ENCODE peak calls at places on chromosomes 12 and 14, in ten cellular contexts. Y is BE2C, R is OCI-LY7, V is astrocyte of the cerebellum, Q is nephron progenitor cell, C is cardiac muscle cell, J is A549, W is pancreas, B is upper lobe of right lung, P is astrocyte of the spinal cord. Z is an unnamed sample.

GRCh38 chr12:64083285-64084210 is 138.5 kb downstream of the KICS2 start:
- DNase-seq in V (peak), J (no peak), Y (peak), C (peak), Q (no peak), W (peak), R (no peak), P (peak), B (no peak), Z (no peak)

GRCh38 chr14:77301103-77301502 is 19.6 kb downstream of the POMT2 start:
- DNase-seq in Y (peak), Q (peak), R (peak), C (peak), W (peak), P (peak), J (peak), V (peak), B (no peak), Z (peak)

GRCh38 chr14:100072783-100073346 is 7.6 kb downstream of the EVL start:
- DNase-seq in C (no peak), Q (no peak), Y (no peak), R (peak), B (peak), W (no peak), V (no peak), J (no peak), P (no peak), Z (peak)

GRCh38 chr14:104639889-104640548 is 35.4 kb upstream of the TMEM179 start:
- DNase-seq in Y (peak), J (peak), R (peak), C (peak), V (peak), W (peak), B (peak), P (peak), Q (peak), Z (peak)

GRCh38 chr12:132286912-132287311 is 42.5 kb downstream of the GALNT9 start:
- DNase-seq in V (no peak), R (no peak), Y (no peak), W (no peak), B (no peak), C (peak), P (peak), J (peak), Q (no peak), Z (no peak)

GRCh38 chr14:74614508-74615495 is 2.8 kb upstream of the LTBP2 start:
- DNase-seq in Q (no peak), V (no peak), J (no peak), R (no peak), B (no peak), W (no peak), P (no peak), C (no peak), Y (no peak), Z (peak)

GRCh38 chr12:111446044-111446581 is 40.4 kb downstream of the SH2B3 start:
- DNase-seq in Q (no peak), Y (peak), C (peak), B (no peak), V (no peak), J (no peak), P (no peak), R (no peak), W (peak), Z (no peak)

GRCh38 chr14:103030741-103031565 is 26.4 kb downstream of the CDC42BPB start:
- DNase-seq in J (no peak), B (no peak), V (no peak), Q (no peak), P (no peak), R (no peak), W (no peak), C (no peak), Y (no peak), Z (no peak)

GRCh38 chr12:123064885-123065619 is 84.6 kb downstream of the ARL6IP4 start:
- DNase-seq in P (no peak), J (no peak), Q (no peak), B (no peak), W (no peak), C (no peak), V (no peak), R (no peak), Y (no peak), Z (no peak)

GRCh38 chr12:65899289-65899688 is 75.0 kb downstream of the HMGA2 start:
- DNase-seq in Q (no peak), B (no peak), R (no peak), C (peak), J (no peak), Y (no peak), P (no peak), V (no peak), W (no peak), Z (no peak)

GRCh38 chr12:56980268-56980667 is 22.9 kb upstream of the RDH16 start:
- DNase-seq in V (no peak), C (no peak), P (no peak), B (no peak), J (no peak), R (no peak), Q (no peak), W (no peak), Y (no peak), Z (no peak)

DNA sequence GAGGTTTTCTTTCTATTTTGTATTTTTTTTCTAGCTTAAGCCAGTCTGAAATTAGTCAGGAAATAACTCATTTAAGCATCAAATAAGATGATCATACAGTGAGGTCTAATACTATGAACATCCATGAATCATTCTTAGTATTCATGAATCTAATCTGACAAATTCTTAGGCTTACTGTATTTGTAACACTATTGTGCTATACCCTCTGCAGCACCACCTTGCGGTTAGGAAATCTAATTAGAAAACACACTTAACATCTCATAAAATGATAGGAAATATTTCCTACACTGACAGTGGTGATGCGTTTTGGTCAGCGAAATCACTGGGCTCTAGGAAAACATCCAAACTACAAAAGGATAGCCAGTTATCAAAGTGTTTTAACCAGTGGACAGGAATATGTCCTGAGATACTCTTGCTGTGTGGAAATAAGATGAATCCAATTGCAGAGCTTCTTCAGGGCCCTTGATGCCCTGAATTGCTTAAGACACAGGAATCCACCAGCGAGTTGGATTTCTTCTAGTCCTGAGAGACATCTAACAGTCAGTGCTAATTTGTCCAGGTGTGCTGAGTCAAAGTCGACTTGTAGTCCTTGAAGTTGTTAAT is 109.3 kb upstream of the MYF6 start:
- DNase-seq in V (peak), Y (no peak), B (no peak), Q (peak), C (peak), R (peak), W (no peak), J (no peak), P (peak), Z (no peak)
- TF ChIP-seq CTCF in V (peak), Y (peak), B (peak), Q (peak), C (peak), R (peak), W (no peak), J (peak), P (peak), Z (no peak)

GRCh38 chr14:64963611-64964010 is 8.5 kb downstream of the RAB15 start:
- DNase-seq in R (no peak), Q (no peak), Y (no peak), B (no peak), P (no peak), V (no peak), J (no peak), W (no peak), C (no peak), Z (no peak)

GRCh38 chr14:64956697-64957412 is 14.3 kb upstream of the GPX2 start:
- DNase-seq in J (no peak), Q (no peak), V (no peak), C (no peak), R (no peak), P (no peak), B (peak), W (no peak), Y (no peak), Z (no peak)

GRCh38 chr14:64958201-64958600 is 13.9 kb downstream of the RAB15 start:
- DNase-seq in P (no peak), W (no peak), C (no peak), Q (no peak), V (no peak), B (no peak), Y (no peak), J (no peak), R (no peak), Z (no peak)

GRCh38 chr14:64958743-64959142 is 13.4 kb downstream of the RAB15 start:
- DNase-seq in J (no peak), Y (no peak), W (no peak), R (no peak), C (no peak), B (peak), Q (no peak), P (no peak), V (no peak), Z (no peak)

GRCh38 chr14:64960762-64961276 is 11.3 kb downstream of the RAB15 start:
- DNase-seq in B (peak), V (no peak), C (no peak), J (no peak), Q (no peak), R (no peak), W (peak), P (no peak), Y (no peak), Z (no peak)
- TF ChIP-seq CTCF in B (no peak), V (no peak), C (no peak), J (no peak), Q (no peak), R (peak), W (no peak), P (peak), Y (peak), Z (peak)

DNA sequence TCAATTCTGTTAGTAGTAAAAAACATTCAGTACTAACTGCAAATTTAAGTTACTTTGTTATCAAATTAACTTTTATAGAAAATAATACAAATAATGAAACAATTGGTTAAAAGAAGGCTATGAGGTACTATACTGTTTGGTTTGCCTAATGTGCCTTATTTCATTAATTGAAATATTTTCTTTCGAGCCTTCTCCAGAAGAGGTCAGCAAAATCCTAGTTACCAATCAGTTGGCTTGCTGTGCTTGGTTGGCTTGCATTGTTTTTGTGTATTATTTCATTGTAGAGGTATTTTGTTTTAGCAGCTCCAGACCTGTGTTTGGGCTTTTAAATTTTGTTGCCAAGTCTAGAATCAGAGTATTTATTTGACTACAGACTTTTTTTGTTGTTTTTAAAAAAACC is 68.5 kb downstream of the AEBP2 start:
- DNase-seq in Q (no peak), J (no peak), R (no peak), C (peak), P (no peak), V (peak), Y (no peak), W (no peak), B (no peak), Z (no peak)
- TF ChIP-seq CTCF in Q (no peak), J (peak), R (peak), C (peak), P (no peak), V (peak), Y (peak), W (no peak), B (peak), Z (no peak)

GRCh38 chr12:7667025-7667575 is 1.4 kb upstream of the APOBEC1 start:
- DNase-seq in J (peak), Q (no peak), Y (no peak), R (peak), P (no peak), B (no peak), V (no peak), W (no peak), C (no peak), Z (no peak)
- TF ChIP-seq CTCF in J (no peak), Q (peak), Y (peak), R (peak), P (peak), B (no peak), V (no peak), W (no peak), C (peak), Z (no peak)

DNA sequence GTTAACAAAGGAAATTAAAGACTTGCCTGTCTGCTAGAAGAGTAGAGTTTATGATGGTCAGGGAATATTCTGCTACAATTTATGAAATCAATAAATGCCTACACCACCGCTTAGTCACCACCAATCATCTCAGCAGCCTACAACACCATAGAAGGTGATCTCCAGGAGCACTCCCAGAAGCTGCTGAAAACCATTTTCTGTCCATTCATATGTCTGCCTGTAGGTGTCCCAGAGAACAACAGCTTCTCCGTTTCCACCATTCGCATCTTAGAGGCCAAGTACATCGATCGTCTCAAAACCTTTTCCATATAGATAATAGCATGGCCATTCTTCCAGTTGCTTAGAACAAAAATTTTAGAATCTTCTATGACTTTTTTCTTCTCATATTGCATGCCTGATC is 303.4 kb downstream of the KCNC2 start:
- DNase-seq in W (no peak), P (no peak), J (no peak), Y (no peak), B (no peak), C (no peak), V (no peak), R (peak), Q (no peak), Z (no peak)
- TF ChIP-seq CTCF in W (no peak), P (peak), J (no peak), Y (peak), B (no peak), C (no peak), V (no peak), R (peak), Q (no peak), Z (no peak)

DNA sequence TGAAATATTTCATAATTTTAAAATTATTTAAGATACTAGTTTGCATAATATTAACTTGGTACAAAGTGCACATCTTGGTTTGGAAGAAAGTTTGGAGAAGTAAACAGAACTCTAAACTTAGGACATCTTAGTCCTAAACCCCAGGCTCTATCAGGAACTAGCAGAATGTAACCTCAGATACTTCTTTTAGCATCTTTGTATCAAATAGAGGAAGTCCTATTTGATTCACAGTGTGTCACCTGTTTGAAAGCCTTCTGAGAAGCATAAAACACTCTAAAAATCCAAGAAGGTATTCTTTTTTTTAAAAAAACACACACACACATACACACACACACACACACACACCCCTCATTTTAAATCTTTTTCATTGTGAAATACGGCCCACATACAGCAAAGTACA is 12.0 kb upstream of the RNU6-7 start:
- DNase-seq in B (no peak), V (no peak), Y (no peak), Q (no peak), C (no peak), J (no peak), P (no peak), W (no peak), R (peak), Z (no peak)
- TF ChIP-seq CTCF in B (no peak), V (no peak), Y (no peak), Q (no peak), C (no peak), J (no peak), P (no peak), W (no peak), R (no peak), Z (no peak)

GRCh38 chr12:88391556-88391955 is 188.7 kb downstream of the KITLG start:
- DNase-seq in V (peak), P (peak), Q (no peak), J (peak), R (no peak), Y (no peak), B (no peak), C (peak), W (no peak), Z (peak)

GRCh38 chr12:88388566-88389269 is 191.6 kb downstream of the KITLG start:
- DNase-seq in Y (no peak), B (no peak), W (no peak), P (peak), V (no peak), R (no peak), C (peak), Q (no peak), J (no peak), Z (no peak)

GRCh38 chr12:88390811-88391210 is 189.5 kb downstream of the KITLG start:
- DNase-seq in P (no peak), C (peak), R (no peak), V (no peak), B (no peak), Y (no peak), J (no peak), Q (no peak), W (no peak), Z (no peak)

DNA sequence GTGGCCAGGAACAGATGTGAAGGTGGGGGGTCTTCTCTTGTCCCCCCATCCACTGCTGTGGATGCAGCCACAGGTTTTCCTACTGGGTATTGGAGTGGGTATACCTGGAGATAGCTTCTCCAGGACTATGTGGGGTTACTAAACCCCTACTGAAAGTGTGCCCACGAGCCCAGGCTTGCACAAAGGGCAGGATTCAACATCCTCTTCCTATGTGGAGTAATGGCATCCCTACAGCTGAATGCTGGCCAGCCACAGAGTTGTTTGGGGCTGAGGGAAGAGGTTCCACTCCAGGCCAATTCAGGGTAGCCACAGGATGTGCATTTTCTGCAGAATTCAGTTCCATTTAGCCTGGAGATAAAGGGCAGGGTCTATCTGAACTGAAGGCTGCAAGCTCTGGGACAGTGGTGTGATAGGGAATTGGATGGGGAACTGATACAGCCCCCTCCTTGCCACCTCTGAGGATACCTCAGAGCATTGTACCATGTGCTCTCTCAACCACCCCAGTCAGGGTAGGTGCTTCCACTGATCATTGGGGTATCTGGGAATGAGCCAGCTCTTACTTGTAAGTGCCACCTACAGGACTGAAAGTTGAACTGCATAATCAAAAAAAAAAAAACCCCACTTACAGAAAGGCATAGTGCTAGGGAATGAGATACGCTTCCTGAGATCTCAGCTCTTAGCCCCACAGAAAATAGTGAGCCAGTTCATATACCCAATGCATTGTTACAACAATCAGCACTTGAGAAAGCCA is 187.1 kb downstream of the KITLG start:
- DNase-seq in Y (peak), J (no peak), V (no peak), Q (no peak), W (no peak), B (no peak), C (peak), P (peak), R (peak), Z (peak)
- TF ChIP-seq CTCF in Y (peak), J (peak), V (peak), Q (no peak), W (no peak), B (peak), C (peak), P (peak), R (peak), Z (no peak)